ENCODE peak calls at places on chromosome 9, in five cellular contexts. C is CD8-positive, alpha-beta T cell; W is tibial nerve; R is uterus; V is GM23338. Q is an unnamed sample.

GRCh38 chr9:126609711-126610388 is 3.9 kb upstream of the LMX1B start:
- DNase-seq in R (no peak), C (no peak), V (no peak), W (no peak), Q (no peak)

GRCh38 chr9:92759990-92760893 is 4.4 kb downstream of the BICD2 start:
- DNase-seq in V (no peak), R (no peak), W (no peak), C (no peak), Q (no peak)

GRCh38 chr9:116641292-116642059 is 45.6 kb upstream of the TRIM32 start:
- DNase-seq in R (no peak), W (no peak), V (no peak), C (no peak), Q (no peak)

GRCh38 chr9:123584202-123585176 is 228.5 kb downstream of the CRB2 start:
- DNase-seq in W (no peak), R (no peak), C (no peak), V (no peak), Q (no peak)

GRCh38 chr9:130417602-130418001 is 27.2 kb upstream of the ASS1 start:
- DNase-seq in V (peak; percentile 56), W (no peak), R (no peak), C (no peak), Q (peak; percentile 6)

GRCh38 chr9:109422641-109423040 is 75.5 kb downstream of the PTPN3 start:
- DNase-seq in W (no peak), V (no peak), C (no peak), R (no peak), Q (no peak)

GRCh38 chr9:34157898-34158297 is 20.9 kb upstream of the UBAP1 start:
- DNase-seq in C (no peak), R (no peak), W (no peak), V (no peak), Q (no peak)

GRCh38 chr9:92633879-92634278 is 36.1 kb downstream of the IPPK start:
- DNase-seq in C (no peak), R (peak; percentile 21), V (no peak), W (no peak), Q (no peak)

GRCh38 chr9:112765281-112765680 is 14.7 kb downstream of the SNX30 start:
- DNase-seq in R (no peak), C (no peak), W (no peak), V (no peak), Q (no peak)

GRCh38 chr9:117405950-117406705 is 8.7 kb downstream of the ASTN2 start:
- DNase-seq in V (peak; percentile 44), R (no peak), C (no peak), W (no peak), Q (no peak)

GRCh38 chr9:98805506-98806272 is 1.8 kb upstream of the GALNT12 start:
- DNase-seq in W (no peak), V (no peak), R (no peak), C (no peak), Q (peak; percentile 90)

GRCh38 chr9:6304232-6304631 is 23.9 kb upstream of the TPD52L3 start:
- DNase-seq in W (no peak), V (no peak), R (no peak), C (no peak), Q (no peak)

GRCh38 chr9:126784401-126784800 is 20.4 kb upstream of the ZBTB43 start:
- DNase-seq in V (no peak), C (no peak), R (no peak), W (no peak), Q (no peak)

GRCh38 chr9:132094314-132094791 is 14.7 kb upstream of the MED27 start:
- DNase-seq in W (no peak), V (no peak), C (no peak), R (no peak), Q (peak; percentile 93)

GRCh38 chr9:92059669-92060068 is 55.5 kb downstream of the SPTLC1 start:
- DNase-seq in R (no peak), C (no peak), W (no peak), V (no peak), Q (no peak)

GRCh38 chr9:26706223-26706622 is 186.4 kb downstream of the CAAP1 start:
- DNase-seq in W (no peak), R (no peak), C (no peak), V (no peak), Q (no peak)

GRCh38 chr9:129702563-129702962 is 37.1 kb downstream of the PRRX2 start:
- DNase-seq in W (peak; percentile 52), R (no peak), C (no peak), V (no peak), Q (peak; percentile 86)

GRCh38 chr9:89738137-89738932 is 133.5 kb downstream of the GADD45G start:
- DNase-seq in W (no peak), R (no peak), V (peak; percentile 31), C (no peak), Q (no peak)

GRCh38 chr9:98129451-98129881 is 10.4 kb upstream of the TRIM14 start:
- DNase-seq in C (no peak), R (no peak), W (no peak), V (no peak), Q (peak; percentile 10)

GRCh38 chr9:37999501-38000189 is 69.4 kb downstream of the SHB start:
- DNase-seq in R (no peak), V (no peak), W (no peak), C (no peak), Q (peak; percentile 49)

GRCh38 chr9:38107811-38108304 is 38.8 kb upstream of the SHB start:
- DNase-seq in C (no peak), W (no peak), V (no peak), R (no peak), Q (no peak)

GRCh38 chr9:70421020-70421271 is 6.5 kb upstream of the KLF9 start:
- DNase-seq in V (no peak), W (no peak), C (no peak), R (no peak), Q (no peak)

GRCh38 chr9:17004500-17004899 is 130.3 kb upstream of the CNTLN start:
- DNase-seq in C (no peak), R (no peak), V (peak; percentile 11), W (no peak), Q (peak; percentile 78)

GRCh38 chr9:96245399-96245798 is 56.6 kb downstream of the HSD17B3 start:
- DNase-seq in V (peak; percentile 68), R (no peak), C (no peak), W (no peak), Q (no peak)

GRCh38 chr9:90204128-90204838 is 438.3 kb downstream of the DIRAS2 start:
- DNase-seq in V (no peak), W (no peak), C (no peak), R (no peak), Q (no peak)

GRCh38 chr9:120386390-120387131 is 193.4 kb downstream of the CDK5RAP2 start:
- DNase-seq in V (no peak), C (no peak), R (no peak), W (no peak), Q (peak; percentile 60)

GRCh38 chr9:98457696-98458370 is 202.4 kb upstream of the TBC1D2 start:
- DNase-seq in R (no peak), C (no peak), W (no peak), V (no peak), Q (peak; percentile 42)

DNA sequence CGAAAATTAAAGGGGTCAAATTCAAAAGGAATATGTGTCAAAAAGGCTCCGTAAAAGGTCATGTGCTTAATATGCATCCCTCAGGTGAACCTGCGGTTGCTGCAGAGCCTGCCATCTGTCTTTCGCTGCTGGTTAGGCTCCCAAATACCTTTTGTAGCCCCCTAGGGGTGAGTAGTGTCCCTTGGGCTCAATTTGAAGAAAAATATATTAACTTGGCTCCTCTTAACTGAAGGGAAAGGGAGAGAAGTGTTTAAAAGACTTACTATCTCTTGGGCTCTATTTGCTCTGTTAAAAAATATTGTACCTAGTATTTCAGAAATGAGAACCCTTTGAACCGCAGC is 176.5 kb upstream of the ADAMTSL1 start:
- DNase-seq in C (no peak), V (peak; percentile 86), W (no peak), R (no peak), Q (no peak)
- TF ChIP-seq CTCF in C (no peak), V (peak; percentile 68), W (no peak), R (no peak), Q (peak; percentile 49)

GRCh38 chr9:68825755-68826500 is 120.9 kb downstream of the PIP5K1B start:
- DNase-seq in C (no peak), W (no peak), V (peak; percentile 33), R (no peak), Q (no peak)
- H3K4me3 ChIP-seq in C (no peak overlapping the region), W (no peak overlapping the region), V (peak overlapping the region; percentile 8), R (no peak overlapping the region), Q (no peak overlapping the region)

DNA sequence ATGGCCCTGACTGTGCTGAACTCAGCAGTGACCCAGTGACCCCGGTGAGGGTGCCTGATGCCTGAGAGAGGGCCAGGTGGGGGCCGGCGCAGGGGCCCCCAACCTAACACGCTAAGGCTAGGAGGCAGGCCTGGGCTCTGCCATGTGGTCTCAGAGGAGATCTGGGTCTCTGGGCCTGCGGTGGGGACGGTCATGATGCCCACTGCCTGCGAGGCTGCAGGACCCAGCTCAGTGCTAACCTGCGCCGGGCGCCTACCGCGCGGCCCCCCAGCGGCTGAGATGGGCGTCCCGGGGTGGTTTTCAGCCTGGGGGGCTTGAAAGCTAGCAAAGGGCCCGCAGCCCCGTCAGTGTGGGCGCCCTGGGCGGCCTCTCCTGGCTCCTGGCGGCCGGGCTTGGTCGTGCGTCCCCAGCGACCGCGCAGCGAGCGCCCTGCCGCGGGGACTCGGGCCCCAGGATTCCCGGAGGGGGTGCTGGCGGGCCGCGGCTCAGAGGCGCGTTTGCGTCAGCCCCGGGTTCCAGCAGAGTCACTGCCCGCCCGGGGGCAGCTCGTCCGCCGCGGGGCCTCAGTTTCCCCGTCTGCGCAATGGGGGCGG is 2.5 kb downstream of the EGFL7 start:
- DNase-seq in V (peak; percentile 70), C (no peak), W (no peak), R (no peak), Q (no peak)
- TF ChIP-seq CTCF in V (peak; percentile 5), C (no peak), W (peak; percentile 8), R (no peak), Q (no peak)

GRCh38 chr9:135500525-135501260 is at the start of gene MRPS2:
- DNase-seq in R (peak; percentile 72), W (peak; percentile 65), V (peak; percentile 93), C (peak; percentile 82), Q (peak; percentile 77)

GRCh38 chr9:135500071-135500524 is 384 bp upstream of the MRPS2 start:
- DNase-seq in C (no peak), V (no peak), R (no peak), W (peak; percentile 17), Q (peak; percentile 47)

GRCh38 chr9:135501261-135502167 is 1.0 kb downstream of the MRPS2 start:
- DNase-seq in C (no peak), R (no peak), V (no peak), W (no peak), Q (peak; percentile 58)

GRCh38 chr9:135499326-135500070 is 984 bp upstream of the MRPS2 start:
- DNase-seq in C (peak; percentile 83), V (peak; percentile 89), R (peak; percentile 94), W (peak; percentile 93), Q (peak; percentile 82)

DNA sequence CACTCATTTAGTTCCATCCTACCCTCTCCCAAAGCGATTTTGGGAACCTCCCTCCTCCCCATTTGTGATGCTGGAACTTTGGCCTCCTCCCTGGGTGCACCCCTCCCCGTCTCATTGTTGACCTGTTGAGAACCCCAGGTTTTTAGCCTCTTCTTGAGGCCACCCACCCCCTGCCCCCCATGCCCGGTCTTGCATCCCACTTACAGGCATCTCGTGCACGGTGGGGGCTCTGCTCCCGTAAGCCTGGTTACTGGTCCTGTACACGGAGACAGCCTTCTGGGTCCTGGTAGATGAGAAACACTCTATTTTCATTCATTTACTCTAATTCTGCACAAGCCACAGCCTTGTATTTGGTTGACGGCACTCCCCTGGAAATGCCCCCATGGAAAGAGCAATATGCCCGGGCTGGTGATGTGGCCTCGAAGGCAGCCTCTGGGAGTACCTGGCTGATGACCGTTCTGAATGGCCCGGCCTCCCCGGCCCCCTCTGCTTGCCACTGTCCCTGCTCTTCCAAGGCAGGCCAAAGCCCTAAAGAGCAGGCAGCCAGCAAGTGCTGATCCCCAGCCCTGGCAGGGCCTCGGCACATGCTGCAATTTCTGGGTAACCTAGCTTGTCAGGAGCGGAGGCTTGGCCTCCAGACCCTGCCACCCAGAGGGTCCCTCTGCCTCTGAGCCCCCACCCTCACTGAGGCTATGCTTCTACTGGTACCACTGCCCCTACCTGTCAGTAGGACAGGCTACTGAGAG is 1.9 kb upstream of the MRPS2 start:
- DNase-seq in R (no peak), C (no peak), W (no peak), V (no peak), Q (no peak)
- H3K4me3 ChIP-seq in R (no peak overlapping the region), C (no peak overlapping the region), W (no peak overlapping the region), V (peak overlapping the region; percentile 83), Q (no peak overlapping the region)